ENCODE peak calls at places on chromosomes 12 and 14, in five cellular contexts. K, Y, Z, C and R are unnamed samples.

GRCh38 chr14:41873379-41874034 is 266.8 kb downstream of the LRFN5 start:
- DNase-seq in K (peak; percentile 56), Y (no peak), Z (no peak), C (no peak), R (no peak)

GRCh38 chr12:89391726-89392336 is 39.5 kb upstream of the DUSP6 start:
- DNase-seq in K (no peak), Y (no peak), Z (no peak), C (no peak), R (no peak)

GRCh38 chr12:94770777-94771176 is 120.4 kb upstream of the TMCC3 start:
- DNase-seq in K (no peak), Y (no peak), Z (no peak), C (no peak), R (no peak)

GRCh38 chr12:83826112-83826511 is 1086.5 kb downstream of the SLC6A15 start:
- DNase-seq in K (no peak), Y (no peak), Z (peak; percentile 8), C (peak; percentile 71), R (peak; percentile 5)

GRCh38 chr14:71659165-71659564 is 273.1 kb upstream of the RGS6 start:
- DNase-seq in K (no peak), Y (no peak), Z (peak; percentile 90), C (no peak), R (no peak)

GRCh38 chr14:36518586-36519430 is 1.2 kb downstream of the NKX2-1 start:
- DNase-seq in K (no peak), Y (no peak), Z (no peak), C (no peak), R (no peak)

GRCh38 chr14:91059576-91060471 is 617 bp downstream of the RPS6KA5 start:
- DNase-seq in K (peak; percentile 9), Y (peak; percentile 42), Z (peak; percentile 32), C (peak; percentile 74), R (peak; percentile 63)

GRCh38 chr14:22547309-22547947 is 41.6 kb downstream of the DAD1 start:
- DNase-seq in K (no peak), Y (no peak), Z (peak; percentile 67), C (no peak), R (no peak)

GRCh38 chr12:44774815-44775411 is 101.2 kb downstream of the NELL2 start:
- DNase-seq in K (no peak), Y (peak; percentile 35), Z (peak; percentile 41), C (peak; percentile 73), R (peak; percentile 28)

GRCh38 chr14:73777420-73777819 is 63.2 kb upstream of the PNMA1 start:
- DNase-seq in K (no peak), Y (no peak), Z (no peak), C (no peak), R (no peak)

GRCh38 chr12:120661432-120661831 is 21.0 kb downstream of the CABP1 start:
- DNase-seq in K (no peak), Y (no peak), Z (no peak), C (no peak), R (no peak)